ENCODE peak calls at places on chromosomes 7 and 10, in six cellular contexts. One of them, this sample, is unnamed.

GRCh38 chr10:13961853-13962252 is 368.9 kb downstream of the FRMD4A start:
- DNase-seq in stomach: no peak
- DNase-seq in cardiac muscle cell: no peak
- DNase-seq in ovary: no peak
- DNase-seq in fibroblast of lung: no peak
- DNase-seq in SJSA1: no peak
- DNase-seq in this sample: no peak

GRCh38 chr7:55961994-55962393 is 2.4 kb upstream of the NIPSNAP2 start:
- DNase-seq in ovary: no peak
- DNase-seq in cardiac muscle cell: no peak
- DNase-seq in SJSA1: no peak
- DNase-seq in fibroblast of lung: no peak
- DNase-seq in stomach: no peak
- DNase-seq in this sample: no peak

GRCh38 chr7:45578022-45578421 is 3.9 kb downstream of the ADCY1 start:
- DNase-seq in fibroblast of lung: no peak
- DNase-seq in ovary: no peak
- DNase-seq in cardiac muscle cell: no peak
- DNase-seq in SJSA1: no peak
- DNase-seq in stomach: no peak
- DNase-seq in this sample: no peak

GRCh38 chr10:73910764-73911552 is at the start of gene PLAU:
- DNase-seq in fibroblast of lung: peak; percentile 47
- DNase-seq in ovary: no peak
- DNase-seq in SJSA1: peak; percentile 48
- DNase-seq in stomach: peak; percentile 44
- DNase-seq in cardiac muscle cell: peak; percentile 43
- DNase-seq in this sample: peak; percentile 27

GRCh38 chr10:75772153-75772887 is 340.9 kb downstream of the LRMDA start:
- DNase-seq in ovary: no peak
- DNase-seq in fibroblast of lung: peak; percentile 60
- DNase-seq in stomach: no peak
- DNase-seq in cardiac muscle cell: peak; percentile 12
- DNase-seq in SJSA1: no peak
- DNase-seq in this sample: no peak

GRCh38 chr10:102619281-102619981 is 24.8 kb upstream of the TRIM8 start:
- DNase-seq in cardiac muscle cell: no peak
- DNase-seq in SJSA1: no peak
- DNase-seq in stomach: no peak
- DNase-seq in ovary: no peak
- DNase-seq in fibroblast of lung: no peak
- DNase-seq in this sample: no peak

GRCh38 chr10:78371118-78371517 is 337.5 kb downstream of the RPS24 start:
- DNase-seq in fibroblast of lung: no peak
- DNase-seq in cardiac muscle cell: peak; percentile 43
- DNase-seq in SJSA1: no peak
- DNase-seq in ovary: peak; percentile 48
- DNase-seq in stomach: no peak
- DNase-seq in this sample: peak; percentile 65

GRCh38 chr7:40093631-40094350 is 40.6 kb downstream of the MPLKIP start:
- DNase-seq in ovary: no peak
- DNase-seq in cardiac muscle cell: no peak
- DNase-seq in fibroblast of lung: no peak
- DNase-seq in stomach: no peak
- DNase-seq in SJSA1: no peak
- DNase-seq in this sample: peak; percentile 9

GRCh38 chr10:83806716-83807115 is 332.6 kb upstream of the GHITM start:
- DNase-seq in ovary: no peak
- DNase-seq in SJSA1: no peak
- DNase-seq in fibroblast of lung: no peak
- DNase-seq in cardiac muscle cell: no peak
- DNase-seq in stomach: no peak
- DNase-seq in this sample: no peak

GRCh38 chr7:116571037-116571436 is 46.2 kb downstream of the CAV1 start:
- DNase-seq in cardiac muscle cell: peak; percentile 65
- DNase-seq in stomach: no peak
- DNase-seq in ovary: no peak
- DNase-seq in fibroblast of lung: peak; percentile 87
- DNase-seq in SJSA1: no peak
- DNase-seq in this sample: no peak

GRCh38 chr10:11145498-11145855 is 127.8 kb downstream of the CELF2 start:
- DNase-seq in SJSA1: no peak
- DNase-seq in fibroblast of lung: no peak
- DNase-seq in cardiac muscle cell: peak; percentile 29
- DNase-seq in stomach: peak; percentile 39
- DNase-seq in ovary: no peak
- DNase-seq in this sample: no peak

GRCh38 chr10:51301644-51302043 is 227.4 kb downstream of the PRKG1 start:
- DNase-seq in ovary: no peak
- DNase-seq in stomach: no peak
- DNase-seq in cardiac muscle cell: no peak
- DNase-seq in SJSA1: no peak
- DNase-seq in fibroblast of lung: peak; percentile 41
- DNase-seq in this sample: no peak

GRCh38 chr7:92716825-92717580 is 119.4 kb downstream of the CDK6 start:
- DNase-seq in SJSA1: no peak
- DNase-seq in cardiac muscle cell: no peak
- DNase-seq in stomach: no peak
- DNase-seq in fibroblast of lung: no peak
- DNase-seq in ovary: no peak
- DNase-seq in this sample: no peak

GRCh38 chr10:106682175-106682574 is 482.3 kb downstream of the SORCS1 start:
- DNase-seq in fibroblast of lung: no peak
- DNase-seq in cardiac muscle cell: peak; percentile 24
- DNase-seq in stomach: no peak
- DNase-seq in ovary: no peak
- DNase-seq in SJSA1: no peak
- DNase-seq in this sample: no peak

GRCh38 chr7:47347986-47348385 is 233.9 kb downstream of the TNS3 start:
- DNase-seq in SJSA1: no peak
- DNase-seq in cardiac muscle cell: no peak
- DNase-seq in fibroblast of lung: no peak
- DNase-seq in ovary: no peak
- DNase-seq in stomach: peak; percentile 20
- DNase-seq in this sample: no peak

GRCh38 chr7:108722561-108722960 is 152.9 kb downstream of the DNAJB9 start:
- DNase-seq in stomach: no peak
- DNase-seq in SJSA1: no peak
- DNase-seq in cardiac muscle cell: no peak
- DNase-seq in fibroblast of lung: no peak
- DNase-seq in ovary: no peak
- DNase-seq in this sample: no peak

GRCh38 chr10:33653584-33654367 is 319.3 kb upstream of the NRP1 start:
- DNase-seq in SJSA1: no peak
- DNase-seq in fibroblast of lung: peak; percentile 26
- DNase-seq in ovary: no peak
- DNase-seq in stomach: no peak
- DNase-seq in cardiac muscle cell: peak; percentile 88
- DNase-seq in this sample: no peak

GRCh38 chr7:35255909-35256876 is 2.3 kb upstream of the TBX20 start:
- DNase-seq in fibroblast of lung: no peak
- DNase-seq in SJSA1: no peak
- DNase-seq in cardiac muscle cell: peak; percentile 58
- DNase-seq in ovary: no peak
- DNase-seq in stomach: no peak
- DNase-seq in this sample: no peak

GRCh38 chr10:103546401-103546800 is 52.9 kb downstream of the NEURL1 start:
- DNase-seq in cardiac muscle cell: no peak
- DNase-seq in ovary: no peak
- DNase-seq in stomach: no peak
- DNase-seq in fibroblast of lung: no peak
- DNase-seq in SJSA1: no peak
- DNase-seq in this sample: no peak

GRCh38 chr7:96973986-96974385 is 31.4 kb upstream of the DLX6 start:
- DNase-seq in SJSA1: peak; percentile 61
- DNase-seq in cardiac muscle cell: no peak
- DNase-seq in ovary: no peak
- DNase-seq in stomach: no peak
- DNase-seq in fibroblast of lung: no peak
- DNase-seq in this sample: no peak

GRCh38 chr10:56831681-56832080 is 470.6 kb upstream of the ZWINT start:
- DNase-seq in ovary: no peak
- DNase-seq in SJSA1: no peak
- DNase-seq in stomach: no peak
- DNase-seq in fibroblast of lung: no peak
- DNase-seq in cardiac muscle cell: no peak
- DNase-seq in this sample: no peak

GRCh38 chr7:79610905-79611304 is 157.4 kb upstream of the MAGI2 start:
- DNase-seq in SJSA1: no peak
- DNase-seq in cardiac muscle cell: peak; percentile 80
- DNase-seq in stomach: no peak
- DNase-seq in fibroblast of lung: no peak
- DNase-seq in ovary: no peak
- DNase-seq in this sample: no peak

GRCh38 chr7:44378744-44379143 is 53.4 kb upstream of the CAMK2B start:
- DNase-seq in stomach: no peak
- DNase-seq in cardiac muscle cell: peak; percentile 90
- DNase-seq in fibroblast of lung: peak; percentile 64
- DNase-seq in SJSA1: peak; percentile 69
- DNase-seq in ovary: no peak
- DNase-seq in this sample: no peak

GRCh38 chr10:71766717-71767419 is 6.5 kb downstream of the VSIR start:
- DNase-seq in ovary: peak; percentile 67
- DNase-seq in fibroblast of lung: peak; percentile 92
- DNase-seq in stomach: peak; percentile 81
- DNase-seq in SJSA1: peak; percentile 97
- DNase-seq in cardiac muscle cell: peak; percentile 96
- DNase-seq in this sample: peak; percentile 29

GRCh38 chr7:881441-882234 is 5.3 kb downstream of the GET4 start:
- DNase-seq in fibroblast of lung: no peak
- DNase-seq in stomach: no peak
- DNase-seq in SJSA1: no peak
- DNase-seq in cardiac muscle cell: no peak
- DNase-seq in ovary: no peak
- DNase-seq in this sample: no peak

GRCh38 chr7:134842901-134843300 is 63.5 kb downstream of the CALD1 start:
- DNase-seq in cardiac muscle cell: no peak
- DNase-seq in SJSA1: no peak
- DNase-seq in ovary: no peak
- DNase-seq in stomach: no peak
- DNase-seq in fibroblast of lung: no peak
- DNase-seq in this sample: no peak

GRCh38 chr10:86439544-86439943 is 72.9 kb upstream of the GRID1 start:
- DNase-seq in SJSA1: no peak
- DNase-seq in ovary: peak; percentile 41
- DNase-seq in stomach: peak; percentile 59
- DNase-seq in cardiac muscle cell: peak; percentile 94
- DNase-seq in fibroblast of lung: peak; percentile 94
- DNase-seq in this sample: peak; percentile 71

GRCh38 chr10:85641479-85641967 is 725.1 kb downstream of the GRID1 start:
- DNase-seq in stomach: no peak
- DNase-seq in fibroblast of lung: no peak
- DNase-seq in ovary: no peak
- DNase-seq in cardiac muscle cell: no peak
- DNase-seq in SJSA1: no peak
- DNase-seq in this sample: peak; percentile 18

GRCh38 chr10:28530751-28531150 is 2.2 kb upstream of the WAC start:
- DNase-seq in fibroblast of lung: no peak
- DNase-seq in stomach: no peak
- DNase-seq in SJSA1: no peak
- DNase-seq in ovary: no peak
- DNase-seq in cardiac muscle cell: no peak
- DNase-seq in this sample: no peak

GRCh38 chr10:3464760-3465405 is 292.3 kb upstream of the PITRM1 start:
- DNase-seq in cardiac muscle cell: peak; percentile 62
- DNase-seq in ovary: no peak
- DNase-seq in fibroblast of lung: no peak
- DNase-seq in stomach: no peak
- DNase-seq in SJSA1: peak; percentile 5
- DNase-seq in this sample: no peak

GRCh38 chr10:3469639-3470020 is 297.0 kb upstream of the PITRM1 start:
- DNase-seq in fibroblast of lung: no peak
- DNase-seq in stomach: no peak
- DNase-seq in SJSA1: no peak
- DNase-seq in cardiac muscle cell: peak; percentile 53
- DNase-seq in ovary: no peak
- DNase-seq in this sample: no peak

GRCh38 chr10:3468919-3469638 is 296.5 kb upstream of the PITRM1 start:
- DNase-seq in ovary: peak; percentile 41
- DNase-seq in cardiac muscle cell: peak; percentile 94
- DNase-seq in stomach: no peak
- DNase-seq in fibroblast of lung: peak; percentile 99
- DNase-seq in SJSA1: peak; percentile 60
- DNase-seq in this sample: no peak

GRCh38 chr10:3467052-3467906 is 294.7 kb upstream of the PITRM1 start:
- DNase-seq in fibroblast of lung: peak; percentile 96
- DNase-seq in SJSA1: peak; percentile 98
- DNase-seq in ovary: peak; percentile 65
- DNase-seq in stomach: peak; percentile 55
- DNase-seq in cardiac muscle cell: peak; percentile 97
- DNase-seq in this sample: peak; percentile 44

GRCh38 chr10:3465406-3465891 is 292.9 kb upstream of the PITRM1 start:
- DNase-seq in ovary: no peak
- DNase-seq in stomach: no peak
- DNase-seq in cardiac muscle cell: peak; percentile 38
- DNase-seq in fibroblast of lung: no peak
- DNase-seq in SJSA1: peak; percentile 30
- DNase-seq in this sample: no peak
- H3K4me3 ChIP-seq in ovary: no peak overlapping the region
- H3K4me3 ChIP-seq in stomach: no peak overlapping the region
- H3K4me3 ChIP-seq in cardiac muscle cell: no peak overlapping the region
- H3K4me3 ChIP-seq in fibroblast of lung: no peak overlapping the region
- H3K4me3 ChIP-seq in SJSA1: no peak overlapping the region
- H3K4me3 ChIP-seq in this sample: no peak overlapping the region

GRCh38 chr7:27277628-27278027 is 35.0 kb downstream of the EVX1 start:
- DNase-seq in stomach: peak; percentile 30
- DNase-seq in cardiac muscle cell: peak; percentile 11
- DNase-seq in ovary: no peak
- DNase-seq in fibroblast of lung: no peak
- DNase-seq in SJSA1: no peak
- DNase-seq in this sample: no peak
- H3K27ac ChIP-seq in stomach: no peak overlapping the region
- H3K27ac ChIP-seq in cardiac muscle cell: no peak overlapping the region
- H3K27ac ChIP-seq in ovary: no peak overlapping the region
- H3K27ac ChIP-seq in fibroblast of lung: no peak overlapping the region
- H3K27ac ChIP-seq in SJSA1: no peak overlapping the region
- H3K27ac ChIP-seq in this sample: no peak overlapping the region

DNA sequence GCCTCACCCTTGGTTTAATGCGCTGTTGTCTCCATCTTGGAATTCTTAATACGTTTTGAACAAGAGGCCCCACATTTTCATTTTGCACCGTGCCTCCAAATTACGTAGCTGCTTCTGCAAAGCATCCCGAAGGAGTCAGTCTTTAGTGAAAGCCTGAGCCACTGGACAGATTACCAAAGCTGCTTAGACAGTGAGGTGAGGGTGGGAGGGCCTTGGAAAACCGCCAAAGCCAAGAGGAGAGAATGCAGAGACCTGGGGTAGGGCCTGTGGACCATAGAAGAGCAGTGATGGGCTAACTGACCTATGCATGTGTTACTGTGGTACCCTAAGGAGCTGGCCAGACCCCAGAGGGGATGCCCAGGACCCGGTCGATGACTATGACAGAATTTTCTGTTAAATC is 4.2 kb upstream of the TCAF1 start:
- DNase-seq in cardiac muscle cell: no peak
- DNase-seq in stomach: no peak
- DNase-seq in fibroblast of lung: no peak
- DNase-seq in SJSA1: no peak
- DNase-seq in ovary: no peak
- DNase-seq in this sample: no peak
- H3K4me3 ChIP-seq in cardiac muscle cell: no peak overlapping the region
- H3K4me3 ChIP-seq in stomach: no peak overlapping the region
- H3K4me3 ChIP-seq in fibroblast of lung: no peak overlapping the region
- H3K4me3 ChIP-seq in SJSA1: no peak overlapping the region
- H3K4me3 ChIP-seq in ovary: no peak overlapping the region
- H3K4me3 ChIP-seq in this sample: no peak overlapping the region

GRCh38 chr7:105402221-105403095 is 13.7 kb upstream of the SRPK2 start:
- DNase-seq in fibroblast of lung: peak; percentile 35
- DNase-seq in cardiac muscle cell: peak; percentile 17
- DNase-seq in SJSA1: no peak
- DNase-seq in ovary: no peak
- DNase-seq in stomach: no peak
- DNase-seq in this sample: no peak
- H3K27ac ChIP-seq in fibroblast of lung: no peak overlapping the region
- H3K27ac ChIP-seq in cardiac muscle cell: no peak overlapping the region
- H3K27ac ChIP-seq in SJSA1: no peak overlapping the region
- H3K27ac ChIP-seq in ovary: no peak overlapping the region
- H3K27ac ChIP-seq in stomach: no peak overlapping the region
- H3K27ac ChIP-seq in this sample: no peak overlapping the region